ENCODE peak calls at places on chromosomes 11 and 22, in ten cellular contexts. One of them, this sample, is unnamed. For H3K4me1, the result is how much of the 10 kb centered on the place peaks cover.

GRCh38 chr11:17496406-17496805 is 19.8 kb upstream of the ABCC8 start:
- DNase-seq in CD8-positive, alpha-beta T cell: no peak
- DNase-seq in H9: no peak
- DNase-seq in esophagus squamous epithelium: no peak
- DNase-seq in sigmoid colon: no peak
- DNase-seq in H1: no peak
- DNase-seq in heart right ventricle: no peak
- DNase-seq in DND-41: no peak
- DNase-seq in ascending aorta: no peak
- DNase-seq in body of pancreas: no peak
- DNase-seq in this sample: no peak

GRCh38 chr11:107243929-107244328 is 213.7 kb downstream of the CWF19L2 start:
- DNase-seq in CD8-positive, alpha-beta T cell: no peak
- DNase-seq in H9: no peak
- DNase-seq in esophagus squamous epithelium: no peak
- DNase-seq in sigmoid colon: no peak
- DNase-seq in H1: no peak
- DNase-seq in heart right ventricle: no peak
- DNase-seq in DND-41: no peak
- DNase-seq in ascending aorta: no peak
- DNase-seq in body of pancreas: no peak
- DNase-seq in this sample: no peak

GRCh38 chr11:105443623-105444022 is 166.2 kb upstream of the GRIA4 start:
- DNase-seq in CD8-positive, alpha-beta T cell: no peak
- DNase-seq in H9: no peak
- DNase-seq in esophagus squamous epithelium: no peak
- DNase-seq in sigmoid colon: no peak
- DNase-seq in H1: no peak
- DNase-seq in heart right ventricle: no peak
- DNase-seq in DND-41: no peak
- DNase-seq in ascending aorta: no peak
- DNase-seq in body of pancreas: no peak
- DNase-seq in this sample: no peak

GRCh38 chr22:36463783-36464184 is 17.7 kb downstream of the TXN2 start:
- DNase-seq in CD8-positive, alpha-beta T cell: no peak
- DNase-seq in H9: no peak
- DNase-seq in esophagus squamous epithelium: no peak
- DNase-seq in sigmoid colon: peak
- DNase-seq in H1: no peak
- DNase-seq in heart right ventricle: peak
- DNase-seq in DND-41: no peak
- DNase-seq in ascending aorta: peak
- DNase-seq in body of pancreas: no peak
- DNase-seq in this sample: no peak

GRCh38 chr11:87451400-87451799 is 413.7 kb downstream of the TMEM135 start:
- DNase-seq in CD8-positive, alpha-beta T cell: no peak
- DNase-seq in H9: no peak
- DNase-seq in esophagus squamous epithelium: no peak
- DNase-seq in sigmoid colon: no peak
- DNase-seq in H1: no peak
- DNase-seq in heart right ventricle: no peak
- DNase-seq in DND-41: no peak
- DNase-seq in ascending aorta: no peak
- DNase-seq in body of pancreas: no peak
- DNase-seq in this sample: no peak

GRCh38 chr11:9719949-9720646 is 56.2 kb downstream of the SWAP70 start:
- DNase-seq in CD8-positive, alpha-beta T cell: no peak
- DNase-seq in H9: no peak
- DNase-seq in esophagus squamous epithelium: no peak
- DNase-seq in sigmoid colon: no peak
- DNase-seq in H1: no peak
- DNase-seq in heart right ventricle: no peak
- DNase-seq in DND-41: no peak
- DNase-seq in ascending aorta: no peak
- DNase-seq in body of pancreas: no peak
- DNase-seq in this sample: no peak

GRCh38 chr22:36846949-36847348 is 13.9 kb upstream of the NCF4 start:
- DNase-seq in CD8-positive, alpha-beta T cell: no peak
- DNase-seq in H9: no peak
- DNase-seq in esophagus squamous epithelium: no peak
- DNase-seq in sigmoid colon: no peak
- DNase-seq in H1: no peak
- DNase-seq in heart right ventricle: no peak
- DNase-seq in DND-41: no peak
- DNase-seq in ascending aorta: no peak
- DNase-seq in body of pancreas: no peak
- DNase-seq in this sample: no peak

GRCh38 chr22:28051787-28052356 is 132.8 kb upstream of the PITPNB start:
- DNase-seq in CD8-positive, alpha-beta T cell: no peak
- DNase-seq in H9: peak
- DNase-seq in esophagus squamous epithelium: no peak
- DNase-seq in sigmoid colon: peak
- DNase-seq in H1: peak
- DNase-seq in heart right ventricle: peak
- DNase-seq in DND-41: peak
- DNase-seq in ascending aorta: peak
- DNase-seq in body of pancreas: peak
- DNase-seq in this sample: no peak

GRCh38 chr11:65814131-65814959 is 19.4 kb upstream of the SNX32 start:
- DNase-seq in CD8-positive, alpha-beta T cell: no peak
- DNase-seq in H9: no peak
- DNase-seq in esophagus squamous epithelium: no peak
- DNase-seq in sigmoid colon: no peak
- DNase-seq in H1: no peak
- DNase-seq in heart right ventricle: no peak
- DNase-seq in DND-41: no peak
- DNase-seq in ascending aorta: no peak
- DNase-seq in body of pancreas: peak
- DNase-seq in this sample: peak

GRCh38 chr11:77324508-77324907 is 23.0 kb upstream of the GDPD4 start:
- DNase-seq in CD8-positive, alpha-beta T cell: no peak
- DNase-seq in H9: no peak
- DNase-seq in esophagus squamous epithelium: no peak
- DNase-seq in sigmoid colon: no peak
- DNase-seq in H1: no peak
- DNase-seq in heart right ventricle: no peak
- DNase-seq in DND-41: no peak
- DNase-seq in ascending aorta: no peak
- DNase-seq in body of pancreas: no peak
- DNase-seq in this sample: no peak

GRCh38 chr11:67345949-67346819 is 7.2 kb downstream of the POLD4 start:
- DNase-seq in CD8-positive, alpha-beta T cell: no peak
- DNase-seq in H9: no peak
- DNase-seq in esophagus squamous epithelium: no peak
- DNase-seq in sigmoid colon: no peak
- DNase-seq in H1: no peak
- DNase-seq in heart right ventricle: no peak
- DNase-seq in DND-41: peak
- DNase-seq in ascending aorta: no peak
- DNase-seq in body of pancreas: peak
- DNase-seq in this sample: peak

GRCh38 chr11:29127456-29127855 is 889.4 kb downstream of the KCNA4 start:
- DNase-seq in CD8-positive, alpha-beta T cell: no peak
- DNase-seq in H9: no peak
- DNase-seq in esophagus squamous epithelium: no peak
- DNase-seq in sigmoid colon: no peak
- DNase-seq in H1: no peak
- DNase-seq in heart right ventricle: no peak
- DNase-seq in DND-41: no peak
- DNase-seq in ascending aorta: no peak
- DNase-seq in body of pancreas: no peak
- DNase-seq in this sample: no peak

GRCh38 chr11:1557168-1557884 is 14.7 kb downstream of the DUSP8 start:
- DNase-seq in CD8-positive, alpha-beta T cell: no peak
- DNase-seq in H9: peak
- DNase-seq in esophagus squamous epithelium: no peak
- DNase-seq in sigmoid colon: no peak
- DNase-seq in H1: no peak
- DNase-seq in heart right ventricle: no peak
- DNase-seq in DND-41: no peak
- DNase-seq in ascending aorta: no peak
- DNase-seq in body of pancreas: no peak
- DNase-seq in this sample: no peak
- H3K4me1 ChIP-seq in CD8-positive, alpha-beta T cell: under half
- H3K4me1 ChIP-seq in H9: under half
- H3K4me1 ChIP-seq in esophagus squamous epithelium: under half
- H3K4me1 ChIP-seq in sigmoid colon: under half
- H3K4me1 ChIP-seq in H1: under half
- H3K4me1 ChIP-seq in heart right ventricle: under half
- H3K4me1 ChIP-seq in DND-41: under half
- H3K4me1 ChIP-seq in ascending aorta: under half
- H3K4me1 ChIP-seq in body of pancreas: half or more
- H3K4me1 ChIP-seq in this sample: under half

DNA sequence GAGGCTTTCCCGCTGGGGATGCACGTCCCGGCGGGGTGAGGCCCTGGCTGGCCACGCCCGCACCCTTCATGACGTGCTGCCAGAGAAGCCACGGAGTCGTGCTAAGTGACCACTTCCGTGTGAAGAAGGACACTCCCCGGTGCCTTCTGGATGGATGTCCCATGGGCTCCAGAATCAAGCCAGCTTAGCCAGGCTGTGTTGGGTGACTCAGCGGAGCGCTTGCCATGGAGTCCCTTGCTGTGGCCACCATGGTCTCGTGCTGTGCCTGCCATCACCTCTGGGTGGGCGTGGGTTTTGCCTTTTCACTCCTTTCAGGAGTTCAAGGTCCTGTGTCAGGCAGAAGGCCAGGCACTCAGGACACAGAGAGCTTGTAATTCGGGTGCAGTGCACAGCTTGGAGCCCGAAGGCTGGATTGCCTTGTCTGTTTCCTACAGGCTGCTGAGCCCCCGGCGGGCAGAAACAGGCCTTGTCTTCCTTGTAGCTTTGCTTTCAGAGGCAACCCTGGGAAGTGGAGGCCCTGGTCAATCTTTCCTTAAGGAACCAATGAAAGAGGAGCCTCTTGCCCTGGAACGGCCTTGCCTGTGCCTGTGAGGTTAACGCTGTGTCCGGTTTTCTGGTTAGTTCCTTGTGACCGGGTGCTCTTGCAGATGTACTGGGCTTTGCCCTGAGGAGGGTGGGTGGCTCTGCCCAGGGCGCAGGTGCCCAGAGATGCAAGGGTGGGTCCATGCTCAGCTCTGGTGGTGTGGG is 268.6 kb downstream of the TBC1D22A start:
- DNase-seq in CD8-positive, alpha-beta T cell: no peak
- DNase-seq in H9: no peak
- DNase-seq in esophagus squamous epithelium: no peak
- DNase-seq in sigmoid colon: peak
- DNase-seq in H1: no peak
- DNase-seq in heart right ventricle: no peak
- DNase-seq in DND-41: no peak
- DNase-seq in ascending aorta: no peak
- DNase-seq in body of pancreas: no peak
- DNase-seq in this sample: no peak
- H3K27ac ChIP-seq in CD8-positive, alpha-beta T cell: no peak
- H3K27ac ChIP-seq in H9: no peak
- H3K27ac ChIP-seq in esophagus squamous epithelium: peak
- H3K27ac ChIP-seq in sigmoid colon: peak
- H3K27ac ChIP-seq in H1: no peak
- H3K27ac ChIP-seq in heart right ventricle: no peak
- H3K27ac ChIP-seq in DND-41: no peak
- H3K27ac ChIP-seq in ascending aorta: no peak
- H3K27ac ChIP-seq in body of pancreas: no peak
- H3K27ac ChIP-seq in this sample: no peak

DNA sequence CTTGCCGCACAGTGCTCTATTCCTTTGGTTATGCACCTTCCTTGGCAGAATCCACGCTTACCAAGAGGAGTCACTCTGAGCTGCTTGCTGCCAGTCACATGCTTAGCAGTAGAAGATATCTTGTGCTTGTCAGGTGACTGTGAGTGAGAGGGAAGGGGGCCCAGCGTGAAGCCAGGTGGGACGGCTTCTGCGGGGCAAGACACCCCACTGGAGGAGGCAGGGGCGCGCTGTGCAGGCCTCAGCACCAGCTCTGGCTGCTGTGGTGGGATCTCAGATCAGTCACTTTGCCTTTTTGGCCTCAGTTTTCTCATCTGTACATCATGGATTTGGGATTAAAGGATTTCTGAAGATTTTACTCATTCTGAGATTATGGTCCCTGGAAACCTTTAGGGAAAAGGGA is 63.9 kb upstream of the B3GAT1 start:
- DNase-seq in CD8-positive, alpha-beta T cell: no peak
- DNase-seq in H9: peak
- DNase-seq in esophagus squamous epithelium: no peak
- DNase-seq in sigmoid colon: no peak
- DNase-seq in H1: no peak
- DNase-seq in heart right ventricle: no peak
- DNase-seq in DND-41: no peak
- DNase-seq in ascending aorta: peak
- DNase-seq in body of pancreas: no peak
- DNase-seq in this sample: no peak
- TF ChIP-seq CTCF in CD8-positive, alpha-beta T cell: no peak
- TF ChIP-seq CTCF in H9: no peak
- TF ChIP-seq CTCF in esophagus squamous epithelium: no peak
- TF ChIP-seq CTCF in sigmoid colon: no peak
- TF ChIP-seq CTCF in H1: no peak
- TF ChIP-seq CTCF in heart right ventricle: no peak
- TF ChIP-seq CTCF in DND-41: no peak
- TF ChIP-seq CTCF in ascending aorta: no peak
- TF ChIP-seq CTCF in body of pancreas: no peak
- TF ChIP-seq CTCF in this sample: no peak

GRCh38 chr11:47539681-47540039 is 13.3 kb downstream of the CELF1 start:
- DNase-seq in CD8-positive, alpha-beta T cell: no peak
- DNase-seq in H9: no peak
- DNase-seq in esophagus squamous epithelium: no peak
- DNase-seq in sigmoid colon: no peak
- DNase-seq in H1: no peak
- DNase-seq in heart right ventricle: no peak
- DNase-seq in DND-41: no peak
- DNase-seq in ascending aorta: no peak
- DNase-seq in body of pancreas: peak
- DNase-seq in this sample: no peak

GRCh38 chr11:47533690-47534135 is 19.2 kb downstream of the CELF1 start:
- DNase-seq in CD8-positive, alpha-beta T cell: no peak
- DNase-seq in H9: peak
- DNase-seq in esophagus squamous epithelium: no peak
- DNase-seq in sigmoid colon: no peak
- DNase-seq in H1: no peak
- DNase-seq in heart right ventricle: no peak
- DNase-seq in DND-41: no peak
- DNase-seq in ascending aorta: no peak
- DNase-seq in body of pancreas: no peak
- DNase-seq in this sample: no peak

GRCh38 chr11:47538741-47539575 is 14.0 kb downstream of the CELF1 start:
- DNase-seq in CD8-positive, alpha-beta T cell: no peak
- DNase-seq in H9: no peak
- DNase-seq in esophagus squamous epithelium: no peak
- DNase-seq in sigmoid colon: no peak
- DNase-seq in H1: no peak
- DNase-seq in heart right ventricle: no peak
- DNase-seq in DND-41: no peak
- DNase-seq in ascending aorta: no peak
- DNase-seq in body of pancreas: no peak
- DNase-seq in this sample: no peak

GRCh38 chr11:47534707-47535251 is 18.2 kb downstream of the CELF1 start:
- DNase-seq in CD8-positive, alpha-beta T cell: no peak
- DNase-seq in H9: no peak
- DNase-seq in esophagus squamous epithelium: no peak
- DNase-seq in sigmoid colon: no peak
- DNase-seq in H1: no peak
- DNase-seq in heart right ventricle: no peak
- DNase-seq in DND-41: no peak
- DNase-seq in ascending aorta: no peak
- DNase-seq in body of pancreas: no peak
- DNase-seq in this sample: no peak

GRCh38 chr11:47536925-47537324 is 16.0 kb downstream of the CELF1 start:
- DNase-seq in CD8-positive, alpha-beta T cell: no peak
- DNase-seq in H9: no peak
- DNase-seq in esophagus squamous epithelium: no peak
- DNase-seq in sigmoid colon: no peak
- DNase-seq in H1: no peak
- DNase-seq in heart right ventricle: no peak
- DNase-seq in DND-41: no peak
- DNase-seq in ascending aorta: no peak
- DNase-seq in body of pancreas: no peak
- DNase-seq in this sample: no peak
- H3K4me1 ChIP-seq in CD8-positive, alpha-beta T cell: under half
- H3K4me1 ChIP-seq in H9: under half
- H3K4me1 ChIP-seq in esophagus squamous epithelium: under half
- H3K4me1 ChIP-seq in sigmoid colon: half or more
- H3K4me1 ChIP-seq in H1: under half
- H3K4me1 ChIP-seq in heart right ventricle: half or more
- H3K4me1 ChIP-seq in DND-41: under half
- H3K4me1 ChIP-seq in ascending aorta: under half
- H3K4me1 ChIP-seq in body of pancreas: under half
- H3K4me1 ChIP-seq in this sample: under half

This sample was measured in foreskin keratinocyte.